ENCODE peak calls at places on chromosome 14, in ten cellular contexts. A is activated T-helper 9 cell treated with anti-CD3 and anti-CD28 coated beads, Interleukin-2, amount 50 U/mL, for 16 hours; L is left lung; V is naive thymus-derived CD8-positive, alpha-beta T cell; Q is AG09319; O is NCI-H82; K is activated CD8-positive, alpha-beta memory T cell treated with anti-CD3 and anti-CD28 coated beads, Interleukin-2, amount 10 ng/mL, durations not matched to agents 7 days and 5 days; X is naive thymus-derived CD4-positive, alpha-beta T cell; W is GM23338; N is SW480. S is an unnamed sample.

GRCh38 chr14:95935228-95935822 is 58.7 kb downstream of the TUNAR start:
- DNase-seq in Q (no peak), L (no peak), A (no peak), O (no peak), N (peak; percentile 23), W (peak; percentile 81), K (no peak), V (no peak), X (peak; percentile 9), S (peak; percentile 9)

GRCh38 chr14:54796961-54797360 is 105.7 kb downstream of the GCH1 start:
- DNase-seq in O (no peak), A (no peak), W (no peak), X (no peak), Q (no peak), K (no peak), L (no peak), N (no peak), V (no peak), S (peak; percentile 63)

GRCh38 chr14:37091651-37092050 is 80.8 kb downstream of the SLC25A21 start:
- DNase-seq in K (no peak), X (no peak), V (no peak), N (no peak), A (no peak), L (no peak), W (no peak), Q (no peak), O (no peak), S (no peak)

GRCh38 chr14:89012272-89013097 is 188.0 kb downstream of the TTC8 start:
- DNase-seq in N (no peak), K (no peak), Q (no peak), A (no peak), X (no peak), L (no peak), W (no peak), V (no peak), O (peak; percentile 30), S (no peak)

GRCh38 chr14:44657688-44658388 is 150.8 kb upstream of the FSCB start:
- DNase-seq in X (no peak), L (no peak), W (peak; percentile 63), N (peak; percentile 22), Q (no peak), O (peak; percentile 49), A (no peak), K (no peak), V (no peak), S (peak; percentile 1)

GRCh38 chr14:99976021-99976420 is 89.2 kb upstream of the EVL start:
- DNase-seq in O (no peak), L (no peak), W (no peak), K (no peak), N (no peak), A (no peak), Q (no peak), X (no peak), V (no peak), S (no peak)

GRCh38 chr14:103594265-103594664 is 31.5 kb downstream of the COA8 start:
- DNase-seq in W (peak; percentile 51), O (no peak), Q (no peak), N (no peak), A (no peak), V (no peak), K (no peak), L (no peak), X (no peak), S (peak; percentile 83)

GRCh38 chr14:100712490-100712889 is 14.2 kb upstream of the DLK1 start:
- DNase-seq in N (no peak), Q (no peak), X (no peak), V (no peak), L (no peak), W (no peak), A (no peak), K (no peak), O (no peak), S (no peak)

GRCh38 chr14:61076531-61076930 is 95.5 kb downstream of the SLC38A6 start:
- DNase-seq in A (no peak), L (no peak), W (no peak), Q (no peak), V (no peak), X (no peak), O (no peak), K (no peak), N (no peak), S (peak; percentile 50)

GRCh38 chr14:101236496-101237240 is 324.6 kb upstream of the DIO3 start:
- DNase-seq in V (no peak), Q (no peak), A (no peak), N (no peak), O (no peak), L (no peak), K (no peak), W (no peak), X (no peak), S (no peak)

GRCh38 chr14:105737504-105738246 is 211.3 kb downstream of the TMEM121 start:
- DNase-seq in A (no peak), W (no peak), Q (no peak), K (no peak), O (no peak), L (peak; percentile 62), N (no peak), V (no peak), X (no peak), S (no peak)

GRCh38 chr14:52025310-52025709 is 36.0 kb downstream of the RTRAF start:
- DNase-seq in K (no peak), A (no peak), L (no peak), Q (peak; percentile 70), W (no peak), X (no peak), V (no peak), N (no peak), O (no peak), S (peak; percentile 95)

GRCh38 chr14:90503582-90503981 is 106.8 kb downstream of the CALM1 start:
- DNase-seq in L (peak; percentile 21), N (no peak), W (no peak), V (peak; percentile 55), A (no peak), Q (no peak), O (no peak), K (no peak), X (no peak), S (no peak)

S was measured in astrocyte of the spinal cord.